ENCODE peak calls at places on chromosomes 6 and 20, in ten cellular contexts. Y is activated T-helper 9 cell treated with anti-CD3 and anti-CD28 coated beads, Interleukin-2, amount 50 U/mL, for 16 hours; D is dorsolateral prefrontal cortex; W is GM06990; Z is activated CD8-positive, alpha-beta memory T cell treated with anti-CD3 and anti-CD28 coated beads, Interleukin-2, amount 10 ng/mL, durations not matched to agents 7 days and 5 days; R is left cardiac atrium; I is CD4-positive, CD25-positive, alpha-beta regulatory T cell; H is T-helper 1 cell; P is effector CD4-positive, alpha-beta T cell; E is NCI-H1436. A is an unnamed sample.

GRCh38 chr6:125114248-125114858 is 39.2 kb upstream of the TPD52L1 start:
- DNase-seq in Y (no peak), D (no peak), W (no peak), Z (peak), R (peak), I (no peak), H (no peak), P (no peak), E (peak), A (peak)

GRCh38 chr6:106064103-106064502 is 22.0 kb upstream of the PRDM1 start:
- DNase-seq in Y (no peak), D (no peak), W (no peak), Z (no peak), R (no peak), I (no peak), H (no peak), P (no peak), E (no peak), A (no peak)

GRCh38 chr6:100261486-100261885 is 203.2 kb downstream of the SIM1 start:
- DNase-seq in Y (no peak), D (no peak), W (no peak), Z (no peak), R (no peak), I (no peak), H (no peak), P (no peak), E (no peak), A (no peak)

GRCh38 chr20:46196990-46197389 is 78.9 kb downstream of the CD40 start:
- DNase-seq in Y (no peak), D (no peak), W (no peak), Z (no peak), R (no peak), I (no peak), H (no peak), P (no peak), E (no peak), A (no peak)

GRCh38 chr6:47628448-47629272 is 69.7 kb upstream of the ADGRF4 start:
- DNase-seq in Y (no peak), D (no peak), W (no peak), Z (no peak), R (no peak), I (no peak), H (no peak), P (no peak), E (no peak), A (no peak)

GRCh38 chr20:57053798-57054552 is 212.5 kb downstream of the BMP7 start:
- DNase-seq in Y (no peak), D (no peak), W (no peak), Z (no peak), R (no peak), I (no peak), H (no peak), P (no peak), E (no peak), A (no peak)

GRCh38 chr6:168137024-168137423 is 58.0 kb upstream of the FRMD1 start:
- DNase-seq in Y (no peak), D (no peak), W (no peak), Z (peak), R (no peak), I (no peak), H (no peak), P (no peak), E (no peak), A (no peak)

GRCh38 chr6:64580346-64580745 is 944.7 kb downstream of the PHF3 start:
- DNase-seq in Y (no peak), D (no peak), W (no peak), Z (no peak), R (no peak), I (no peak), H (no peak), P (no peak), E (no peak), A (no peak)

GRCh38 chr6:3227363-3228045 is at the start of gene TUBB2B:
- DNase-seq in Y (no peak), D (no peak), W (peak), Z (no peak), R (no peak), I (no peak), H (no peak), P (no peak), E (peak), A (peak)

GRCh38 chr6:37137201-37137880 is 32.6 kb upstream of the PIM1 start:
- DNase-seq in Y (peak), D (no peak), W (no peak), Z (peak), R (no peak), I (no peak), H (no peak), P (peak), E (no peak), A (no peak)

GRCh38 chr6:140871911-140872310 is 1260.8 kb upstream of the GJE1 start:
- DNase-seq in Y (no peak), D (no peak), W (no peak), Z (no peak), R (no peak), I (no peak), H (no peak), P (no peak), E (no peak), A (no peak)

GRCh38 chr6:10976571-10976970 is 67.5 kb downstream of the ELOVL2 start:
- DNase-seq in Y (no peak), D (no peak), W (no peak), Z (no peak), R (no peak), I (no peak), H (no peak), P (no peak), E (no peak), A (no peak)

GRCh38 chr6:39882567-39882953 is 51.7 kb downstream of the MOCS1 start:
- DNase-seq in Y (no peak), D (no peak), W (no peak), Z (no peak), R (peak), I (no peak), H (no peak), P (no peak), E (no peak), A (no peak)

GRCh38 chr6:74879234-74879633 is 326.6 kb downstream of the COL12A1 start:
- DNase-seq in Y (no peak), D (no peak), W (peak), Z (no peak), R (no peak), I (no peak), H (no peak), P (no peak), E (no peak), A (no peak)

GRCh38 chr6:133241088-133241900 is at the start of gene EYA4:
- DNase-seq in Y (no peak), D (no peak), W (peak), Z (no peak), R (peak), I (no peak), H (no peak), P (no peak), E (no peak), A (peak)

GRCh38 chr6:133017581-133017980 is 203.2 kb downstream of the RPS12 start:
- DNase-seq in Y (no peak), D (no peak), W (no peak), Z (no peak), R (no peak), I (no peak), H (no peak), P (no peak), E (no peak), A (no peak)

GRCh38 chr6:146594495-146594894 is 4.3 kb upstream of the ADGB start:
- DNase-seq in Y (no peak), D (no peak), W (no peak), Z (no peak), R (no peak), I (no peak), H (no peak), P (no peak), E (no peak), A (peak)